ENCODE peak calls at places on chromosomes 5 and 9, in five cellular contexts. M is NCI-H82, I is small intestine, T is Calu3, K is T-helper 1 cell. Y is an unnamed sample.

GRCh38 chr5:2176581-2176980 is 293.9 kb upstream of the IRX4 start:
- DNase-seq in I (no peak), M (no peak), T (no peak), K (no peak), Y (peak; percentile 15)

GRCh38 chr9:134192951-134193731 is 28.8 kb upstream of the RNU6ATAC start:
- DNase-seq in T (no peak), K (no peak), I (no peak), M (no peak), Y (no peak)

GRCh38 chr5:56409331-56410190 is 176.4 kb upstream of the ANKRD55 start:
- DNase-seq in M (peak; percentile 97), K (no peak), I (peak; percentile 73), T (no peak), Y (peak; percentile 18)

GRCh38 chr9:130681769-130682489 is 11.7 kb upstream of the EXOSC2 start:
- DNase-seq in M (peak; percentile 64), K (no peak), T (no peak), I (peak; percentile 25), Y (peak; percentile 29)

GRCh38 chr5:124036786-124037185 is 524.8 kb downstream of the CSNK1G3 start:
- DNase-seq in M (no peak), T (no peak), K (no peak), I (no peak), Y (no peak)

GRCh38 chr5:58754250-58754649 is 171.4 kb downstream of the RAB3C start:
- DNase-seq in M (no peak), I (no peak), K (no peak), T (no peak), Y (no peak)

GRCh38 chr5:111748304-111748763 is 8.7 kb downstream of the NREP start:
- DNase-seq in K (no peak), M (no peak), T (peak; percentile 12), I (no peak), Y (no peak)

GRCh38 chr9:132037470-132037869 is 42.2 kb downstream of the MED27 start:
- DNase-seq in M (peak; percentile 46), I (no peak), T (no peak), K (no peak), Y (no peak)

GRCh38 chr5:128644863-128645262 is 106.8 kb upstream of the FBN2 start:
- DNase-seq in K (no peak), I (no peak), M (no peak), T (no peak), Y (no peak)